ENCODE peak calls at places on chromosomes 11 and 22, in six cellular contexts. One of them, this sample, is unnamed. For H3K27me3, the result is how much of the 10 kb centered on the place peaks cover.

GRCh38 chr11:33819278-33819677 is 45.0 kb upstream of the FBXO3 start:
- DNase-seq in CD4-positive, alpha-beta T cell: no peak
- DNase-seq in H9: no peak
- DNase-seq in dorsolateral prefrontal cortex: no peak
- DNase-seq in ovary: no peak
- DNase-seq in pancreas: no peak
- DNase-seq in this sample: no peak

GRCh38 chr11:16133867-16134266 is 222.5 kb downstream of the SOX6 start:
- DNase-seq in H9: no peak
- DNase-seq in ovary: no peak
- DNase-seq in pancreas: no peak
- DNase-seq in CD4-positive, alpha-beta T cell: no peak
- DNase-seq in dorsolateral prefrontal cortex: no peak
- DNase-seq in this sample: no peak

GRCh38 chr11:30935861-30936260 is 349.7 kb upstream of the MPPED2 start:
- DNase-seq in H9: no peak
- DNase-seq in dorsolateral prefrontal cortex: no peak
- DNase-seq in pancreas: no peak
- DNase-seq in ovary: no peak
- DNase-seq in CD4-positive, alpha-beta T cell: no peak
- DNase-seq in this sample: no peak

GRCh38 chr11:57641426-57641825 is 8.3 kb downstream of the YPEL4 start:
- DNase-seq in dorsolateral prefrontal cortex: no peak
- DNase-seq in CD4-positive, alpha-beta T cell: no peak
- DNase-seq in H9: no peak
- DNase-seq in ovary: no peak
- DNase-seq in pancreas: no peak
- DNase-seq in this sample: no peak

GRCh38 chr11:1153951-1154487 is 3.7 kb upstream of the MUC5AC start:
- DNase-seq in dorsolateral prefrontal cortex: no peak
- DNase-seq in ovary: peak
- DNase-seq in H9: peak
- DNase-seq in CD4-positive, alpha-beta T cell: no peak
- DNase-seq in pancreas: no peak
- DNase-seq in this sample: peak

GRCh38 chr22:27317961-27318360 is 483.6 kb downstream of the MN1 start:
- DNase-seq in pancreas: no peak
- DNase-seq in CD4-positive, alpha-beta T cell: no peak
- DNase-seq in ovary: no peak
- DNase-seq in dorsolateral prefrontal cortex: no peak
- DNase-seq in H9: no peak
- DNase-seq in this sample: no peak

GRCh38 chr11:125276635-125277008 is 112.1 kb downstream of the PKNOX2 start:
- DNase-seq in H9: no peak
- DNase-seq in pancreas: no peak
- DNase-seq in CD4-positive, alpha-beta T cell: no peak
- DNase-seq in dorsolateral prefrontal cortex: no peak
- DNase-seq in ovary: no peak
- DNase-seq in this sample: no peak

GRCh38 chr11:114083256-114084252 is 24.0 kb downstream of the ZBTB16 start:
- DNase-seq in CD4-positive, alpha-beta T cell: no peak
- DNase-seq in H9: no peak
- DNase-seq in dorsolateral prefrontal cortex: no peak
- DNase-seq in pancreas: no peak
- DNase-seq in ovary: no peak
- DNase-seq in this sample: no peak

GRCh38 chr22:21947040-21948014 is 5.3 kb downstream of the PPM1F start:
- DNase-seq in H9: peak
- DNase-seq in pancreas: no peak
- DNase-seq in dorsolateral prefrontal cortex: no peak
- DNase-seq in CD4-positive, alpha-beta T cell: no peak
- DNase-seq in ovary: no peak
- DNase-seq in this sample: peak

GRCh38 chr11:83070878-83071640 is 638 bp downstream of the RAB30 start:
- DNase-seq in dorsolateral prefrontal cortex: no peak
- DNase-seq in CD4-positive, alpha-beta T cell: peak
- DNase-seq in ovary: peak
- DNase-seq in H9: no peak
- DNase-seq in pancreas: peak
- DNase-seq in this sample: peak

GRCh38 chr11:119361056-119361787 is 14.7 kb upstream of the MFRP start:
- DNase-seq in CD4-positive, alpha-beta T cell: no peak
- DNase-seq in pancreas: peak
- DNase-seq in dorsolateral prefrontal cortex: no peak
- DNase-seq in H9: peak
- DNase-seq in ovary: peak
- DNase-seq in this sample: peak

GRCh38 chr11:111520565-111520964 is 6.0 kb downstream of the HOATZ start:
- DNase-seq in CD4-positive, alpha-beta T cell: no peak
- DNase-seq in dorsolateral prefrontal cortex: no peak
- DNase-seq in ovary: no peak
- DNase-seq in H9: no peak
- DNase-seq in pancreas: no peak
- DNase-seq in this sample: no peak

GRCh38 chr11:128708660-128709059 is 14.8 kb downstream of the FLI1 start:
- DNase-seq in H9: no peak
- DNase-seq in ovary: no peak
- DNase-seq in CD4-positive, alpha-beta T cell: no peak
- DNase-seq in dorsolateral prefrontal cortex: no peak
- DNase-seq in pancreas: no peak
- DNase-seq in this sample: no peak

GRCh38 chr22:36611241-36611976 is 82.4 kb upstream of the EIF3D start:
- DNase-seq in ovary: no peak
- DNase-seq in pancreas: peak
- DNase-seq in dorsolateral prefrontal cortex: no peak
- DNase-seq in CD4-positive, alpha-beta T cell: no peak
- DNase-seq in H9: no peak
- DNase-seq in this sample: no peak
- H3K27me3 ChIP-seq in ovary: under half
- H3K27me3 ChIP-seq in pancreas: under half
- H3K27me3 ChIP-seq in dorsolateral prefrontal cortex: under half
- H3K27me3 ChIP-seq in CD4-positive, alpha-beta T cell: under half
- H3K27me3 ChIP-seq in H9: under half
- H3K27me3 ChIP-seq in this sample: under half

GRCh38 chr11:61574611-61575010 is 6.3 kb downstream of the SYT7 start:
- DNase-seq in CD4-positive, alpha-beta T cell: no peak
- DNase-seq in ovary: no peak
- DNase-seq in dorsolateral prefrontal cortex: no peak
- DNase-seq in pancreas: no peak
- DNase-seq in H9: no peak
- DNase-seq in this sample: no peak
- H3K27me3 ChIP-seq in CD4-positive, alpha-beta T cell: under half
- H3K27me3 ChIP-seq in ovary: under half
- H3K27me3 ChIP-seq in dorsolateral prefrontal cortex: under half
- H3K27me3 ChIP-seq in pancreas: under half
- H3K27me3 ChIP-seq in H9: under half
- H3K27me3 ChIP-seq in this sample: under half

DNA sequence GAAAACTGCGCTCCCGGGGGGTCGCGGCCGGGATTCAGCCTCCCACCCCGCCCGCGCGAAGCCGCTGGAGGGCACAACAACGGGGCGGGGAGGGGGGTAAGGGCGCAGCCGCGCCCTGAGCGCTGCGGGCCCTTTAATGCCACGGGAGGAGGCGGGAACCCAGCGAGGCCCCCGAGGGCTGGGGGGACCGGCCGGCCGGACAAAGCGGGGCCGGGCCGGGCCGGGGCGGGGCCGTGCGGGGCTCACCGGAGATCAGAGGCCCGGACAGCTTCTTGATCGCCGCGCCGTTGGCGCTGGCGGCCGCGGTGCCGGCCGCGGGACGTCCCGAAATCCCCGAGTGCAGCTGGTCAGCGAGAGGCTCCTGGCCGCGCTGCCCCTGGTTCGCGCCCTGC is 1.2 kb downstream of the CDKN1C start:
- DNase-seq in CD4-positive, alpha-beta T cell: no peak
- DNase-seq in pancreas: no peak
- DNase-seq in dorsolateral prefrontal cortex: no peak
- DNase-seq in ovary: peak
- DNase-seq in H9: no peak
- DNase-seq in this sample: no peak
- H3K27me3 ChIP-seq in CD4-positive, alpha-beta T cell: under half
- H3K27me3 ChIP-seq in pancreas: under half
- H3K27me3 ChIP-seq in dorsolateral prefrontal cortex: under half
- H3K27me3 ChIP-seq in ovary: under half
- H3K27me3 ChIP-seq in H9: under half
- H3K27me3 ChIP-seq in this sample: under half

DNA sequence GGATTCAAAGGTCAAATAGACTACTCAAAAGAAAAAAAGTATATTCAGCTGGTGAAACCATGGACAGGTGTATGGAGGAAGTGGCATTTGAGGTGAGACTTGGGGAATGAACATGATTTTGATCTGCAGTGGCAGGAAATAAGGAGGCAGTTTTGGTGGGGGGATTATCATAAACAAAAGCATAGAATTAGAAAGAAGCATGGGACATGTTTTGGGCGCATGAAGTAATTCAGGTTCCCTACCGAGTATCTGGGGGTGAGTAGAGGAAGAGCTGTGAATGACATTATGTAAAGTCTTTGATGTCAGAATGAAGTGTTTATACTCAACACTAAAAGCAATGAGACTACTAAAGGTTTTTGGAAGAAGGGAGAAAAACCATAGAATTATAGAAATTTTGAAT is 3.1 kb downstream of the CLMP start:
- DNase-seq in dorsolateral prefrontal cortex: no peak
- DNase-seq in ovary: no peak
- DNase-seq in H9: no peak
- DNase-seq in CD4-positive, alpha-beta T cell: no peak
- DNase-seq in pancreas: no peak
- DNase-seq in this sample: no peak
- H3K27me3 ChIP-seq in dorsolateral prefrontal cortex: under half
- H3K27me3 ChIP-seq in ovary: under half
- H3K27me3 ChIP-seq in H9: under half
- H3K27me3 ChIP-seq in CD4-positive, alpha-beta T cell: half or more
- H3K27me3 ChIP-seq in pancreas: under half
- H3K27me3 ChIP-seq in this sample: under half

DNA sequence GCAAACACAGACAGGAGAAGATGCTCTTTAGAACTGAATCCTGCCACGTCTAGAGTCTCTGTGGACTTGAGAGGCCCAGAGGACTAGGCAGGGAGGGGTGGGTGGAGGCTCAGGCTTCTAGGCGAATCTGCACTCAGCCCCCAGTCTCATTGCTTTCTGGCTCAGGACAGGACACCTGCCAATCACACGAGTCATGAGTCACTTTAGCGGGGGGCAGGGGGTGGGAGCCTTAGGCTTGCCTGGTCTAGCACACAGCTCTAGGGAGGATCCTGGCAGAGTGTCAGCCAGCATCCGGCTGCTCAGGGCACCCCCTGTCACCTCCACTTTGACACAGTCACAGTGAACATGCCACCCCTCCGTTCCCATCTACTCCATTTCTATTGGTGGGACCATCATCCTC is 167.7 kb downstream of the CEP164 start:
- DNase-seq in ovary: no peak
- DNase-seq in H9: no peak
- DNase-seq in dorsolateral prefrontal cortex: no peak
- DNase-seq in CD4-positive, alpha-beta T cell: no peak
- DNase-seq in pancreas: no peak
- DNase-seq in this sample: no peak
- H3K27me3 ChIP-seq in ovary: under half
- H3K27me3 ChIP-seq in H9: under half
- H3K27me3 ChIP-seq in dorsolateral prefrontal cortex: under half
- H3K27me3 ChIP-seq in CD4-positive, alpha-beta T cell: under half
- H3K27me3 ChIP-seq in pancreas: under half
- H3K27me3 ChIP-seq in this sample: under half

GRCh38 chr11:65787649-65788622 is 1.1 kb downstream of the OVOL1 start:
- DNase-seq in ovary: no peak
- DNase-seq in CD4-positive, alpha-beta T cell: no peak
- DNase-seq in pancreas: no peak
- DNase-seq in dorsolateral prefrontal cortex: no peak
- DNase-seq in H9: peak
- DNase-seq in this sample: peak
- H3K27me3 ChIP-seq in ovary: under half
- H3K27me3 ChIP-seq in CD4-positive, alpha-beta T cell: under half
- H3K27me3 ChIP-seq in pancreas: under half
- H3K27me3 ChIP-seq in dorsolateral prefrontal cortex: under half
- H3K27me3 ChIP-seq in H9: under half
- H3K27me3 ChIP-seq in this sample: under half

GRCh38 chr22:48687606-48688005 is 1140.1 kb downstream of the BRD1 start:
- DNase-seq in dorsolateral prefrontal cortex: no peak
- DNase-seq in pancreas: no peak
- DNase-seq in H9: no peak
- DNase-seq in CD4-positive, alpha-beta T cell: no peak
- DNase-seq in ovary: no peak
- DNase-seq in this sample: no peak
- H3K27me3 ChIP-seq in dorsolateral prefrontal cortex: under half
- H3K27me3 ChIP-seq in pancreas: under half
- H3K27me3 ChIP-seq in H9: under half
- H3K27me3 ChIP-seq in CD4-positive, alpha-beta T cell: under half
- H3K27me3 ChIP-seq in ovary: under half
- H3K27me3 ChIP-seq in this sample: under half

GRCh38 chr11:131913267-131913666 is 542.9 kb downstream of the NTM start:
- DNase-seq in dorsolateral prefrontal cortex: no peak
- DNase-seq in CD4-positive, alpha-beta T cell: no peak
- DNase-seq in pancreas: no peak
- DNase-seq in ovary: no peak
- DNase-seq in H9: no peak
- DNase-seq in this sample: no peak

GRCh38 chr11:131912127-131912526 is 541.7 kb downstream of the NTM start:
- DNase-seq in ovary: no peak
- DNase-seq in pancreas: no peak
- DNase-seq in CD4-positive, alpha-beta T cell: no peak
- DNase-seq in dorsolateral prefrontal cortex: no peak
- DNase-seq in H9: no peak
- DNase-seq in this sample: no peak

GRCh38 chr11:131908316-131908715 is 537.9 kb downstream of the NTM start:
- DNase-seq in dorsolateral prefrontal cortex: no peak
- DNase-seq in ovary: no peak
- DNase-seq in CD4-positive, alpha-beta T cell: no peak
- DNase-seq in pancreas: no peak
- DNase-seq in H9: no peak
- DNase-seq in this sample: no peak

GRCh38 chr11:131909426-131910200 is 539.2 kb downstream of the NTM start:
- DNase-seq in ovary: no peak
- DNase-seq in pancreas: no peak
- DNase-seq in H9: no peak
- DNase-seq in dorsolateral prefrontal cortex: no peak
- DNase-seq in CD4-positive, alpha-beta T cell: no peak
- DNase-seq in this sample: no peak

DNA sequence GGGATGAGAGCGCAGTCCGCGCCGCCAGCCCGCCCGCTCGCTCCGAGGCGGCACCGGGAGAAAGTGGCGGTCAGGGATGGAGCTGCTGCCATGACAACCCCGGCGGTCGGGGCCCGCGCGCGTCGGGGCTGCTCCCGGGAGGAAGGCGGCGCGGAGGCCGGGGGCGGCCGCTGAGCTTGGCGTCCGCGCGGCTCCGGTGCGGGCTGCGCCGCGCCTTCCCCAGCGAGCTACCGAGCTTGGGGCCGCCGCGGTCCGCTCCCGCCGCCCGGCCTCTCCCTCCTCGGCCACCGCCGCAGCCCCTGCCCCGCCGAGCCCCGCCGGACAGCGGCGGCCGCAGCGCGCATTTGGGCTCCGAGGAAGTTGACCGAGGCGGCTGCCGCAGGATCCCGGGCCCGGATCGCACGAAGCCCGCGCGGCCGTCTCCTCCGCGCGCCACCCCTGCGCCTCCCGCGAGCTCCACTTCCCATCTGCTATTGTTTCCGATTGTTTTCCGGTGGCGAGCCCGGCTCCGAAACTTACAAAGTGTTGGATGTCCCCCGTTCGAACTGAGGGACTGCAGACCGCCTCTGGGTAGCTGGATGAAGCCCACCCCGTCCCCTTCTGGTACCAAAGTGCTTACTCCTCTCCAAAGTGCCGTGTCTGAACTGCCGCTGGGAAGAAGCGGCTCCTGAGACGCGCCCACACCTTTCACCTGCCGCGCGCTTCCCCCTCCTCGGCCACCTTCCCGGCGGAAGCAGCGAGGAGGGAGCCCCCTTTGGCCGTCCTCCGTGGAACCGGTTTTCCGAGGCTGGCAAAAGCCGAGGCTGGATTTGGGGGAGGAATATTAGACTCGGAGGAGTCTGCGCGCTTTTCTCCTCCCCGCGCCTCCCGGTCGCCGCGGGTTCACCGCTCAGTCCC is 540.3 kb downstream of the NTM start:
- DNase-seq in H9: peak
- DNase-seq in dorsolateral prefrontal cortex: no peak
- DNase-seq in pancreas: no peak
- DNase-seq in ovary: no peak
- DNase-seq in CD4-positive, alpha-beta T cell: no peak
- DNase-seq in this sample: no peak
- H3K27me3 ChIP-seq in H9: under half
- H3K27me3 ChIP-seq in dorsolateral prefrontal cortex: under half
- H3K27me3 ChIP-seq in pancreas: under half
- H3K27me3 ChIP-seq in ovary: under half
- H3K27me3 ChIP-seq in CD4-positive, alpha-beta T cell: under half
- H3K27me3 ChIP-seq in this sample: under half

This sample was measured in Caco-2.